ENCODE peak calls at places on chromosomes 12 and 14, in ten cellular contexts. U is endothelial cell of umbilical vein, J is neural progenitor cell, A is body of pancreas, E is ascending aorta, G is tibial artery, I is right lobe of liver, Z is stomach, T is H9, L is esophagus squamous epithelium. F is an unnamed sample. For H3K27me3, the result is how much of the 10 kb centered on the place peaks cover.

GRCh38 chr12:128259556-128260070 is 7.4 kb upstream of the TMEM132C start:
- DNase-seq in U (peak), J (peak), A (peak), E (no peak), G (no peak), I (no peak), Z (no peak), T (peak), L (no peak), F (no peak)

GRCh38 chr12:45292486-45293195 is 76.7 kb downstream of the ANO6 start:
- DNase-seq in U (no peak), J (no peak), A (no peak), E (no peak), G (no peak), I (no peak), Z (no peak), T (no peak), L (no peak), F (no peak)

GRCh38 chr12:130787041-130787440 is 52.0 kb downstream of the STX2 start:
- DNase-seq in U (no peak), J (no peak), A (no peak), E (no peak), G (no peak), I (no peak), Z (no peak), T (no peak), L (no peak), F (no peak)

GRCh38 chr14:22650960-22651521 is 6.9 kb upstream of the OR6J1 start:
- DNase-seq in U (no peak), J (no peak), A (no peak), E (no peak), G (no peak), I (no peak), Z (no peak), T (no peak), L (no peak), F (no peak)

GRCh38 chr14:70871863-70872677 is 35.2 kb upstream of the PCNX1 start:
- DNase-seq in U (no peak), J (no peak), A (no peak), E (no peak), G (no peak), I (no peak), Z (no peak), T (no peak), L (no peak), F (no peak)

GRCh38 chr12:102465762-102466560 is 14.4 kb downstream of the IGF1 start:
- DNase-seq in U (no peak), J (no peak), A (no peak), E (no peak), G (no peak), I (no peak), Z (no peak), T (no peak), L (no peak), F (no peak)

GRCh38 chr14:39762576-39763401 is 330.6 kb upstream of the FBXO33 start:
- DNase-seq in U (no peak), J (no peak), A (no peak), E (no peak), G (no peak), I (no peak), Z (no peak), T (no peak), L (no peak), F (no peak)

GRCh38 chr14:77593501-77593911 is 22.9 kb downstream of the SPTLC2 start:
- DNase-seq in U (peak), J (no peak), A (no peak), E (no peak), G (no peak), I (no peak), Z (no peak), T (no peak), L (no peak), F (no peak)

GRCh38 chr12:10722905-10723866 is at the start of gene YBX3:
- DNase-seq in U (peak), J (peak), A (peak), E (peak), G (peak), I (peak), Z (peak), T (peak), L (peak), F (no peak)

GRCh38 chr12:127677537-127678131 is 589.3 kb upstream of the TMEM132C start:
- DNase-seq in U (peak), J (peak), A (peak), E (no peak), G (peak), I (peak), Z (peak), T (peak), L (no peak), F (peak)

GRCh38 chr14:65414961-65415589 is 2.5 kb downstream of the FUT8 start:
- DNase-seq in U (peak), J (peak), A (peak), E (no peak), G (no peak), I (no peak), Z (no peak), T (no peak), L (no peak), F (peak)

GRCh38 chr14:98906123-98906995 is 365.6 kb downstream of the BCL11B start:
- DNase-seq in U (no peak), J (peak), A (no peak), E (no peak), G (no peak), I (no peak), Z (no peak), T (no peak), L (no peak), F (no peak)

GRCh38 chr12:6201775-6202292 is 1.6 kb downstream of the CD9 start:
- DNase-seq in U (no peak), J (no peak), A (no peak), E (no peak), G (no peak), I (no peak), Z (no peak), T (no peak), L (no peak), F (no peak)

GRCh38 chr12:6201199-6201608 is 1.0 kb downstream of the CD9 start:
- DNase-seq in U (no peak), J (peak), A (peak), E (no peak), G (no peak), I (peak), Z (no peak), T (peak), L (no peak), F (no peak)

GRCh38 chr12:6199531-6200265 is 502 bp upstream of the CD9 start:
- DNase-seq in U (peak), J (peak), A (peak), E (no peak), G (no peak), I (no peak), Z (no peak), T (peak), L (no peak), F (no peak)

GRCh38 chr12:6199211-6199530 is 1.0 kb upstream of the CD9 start:
- DNase-seq in U (no peak), J (no peak), A (no peak), E (no peak), G (no peak), I (no peak), Z (no peak), T (no peak), L (no peak), F (no peak)

DNA sequence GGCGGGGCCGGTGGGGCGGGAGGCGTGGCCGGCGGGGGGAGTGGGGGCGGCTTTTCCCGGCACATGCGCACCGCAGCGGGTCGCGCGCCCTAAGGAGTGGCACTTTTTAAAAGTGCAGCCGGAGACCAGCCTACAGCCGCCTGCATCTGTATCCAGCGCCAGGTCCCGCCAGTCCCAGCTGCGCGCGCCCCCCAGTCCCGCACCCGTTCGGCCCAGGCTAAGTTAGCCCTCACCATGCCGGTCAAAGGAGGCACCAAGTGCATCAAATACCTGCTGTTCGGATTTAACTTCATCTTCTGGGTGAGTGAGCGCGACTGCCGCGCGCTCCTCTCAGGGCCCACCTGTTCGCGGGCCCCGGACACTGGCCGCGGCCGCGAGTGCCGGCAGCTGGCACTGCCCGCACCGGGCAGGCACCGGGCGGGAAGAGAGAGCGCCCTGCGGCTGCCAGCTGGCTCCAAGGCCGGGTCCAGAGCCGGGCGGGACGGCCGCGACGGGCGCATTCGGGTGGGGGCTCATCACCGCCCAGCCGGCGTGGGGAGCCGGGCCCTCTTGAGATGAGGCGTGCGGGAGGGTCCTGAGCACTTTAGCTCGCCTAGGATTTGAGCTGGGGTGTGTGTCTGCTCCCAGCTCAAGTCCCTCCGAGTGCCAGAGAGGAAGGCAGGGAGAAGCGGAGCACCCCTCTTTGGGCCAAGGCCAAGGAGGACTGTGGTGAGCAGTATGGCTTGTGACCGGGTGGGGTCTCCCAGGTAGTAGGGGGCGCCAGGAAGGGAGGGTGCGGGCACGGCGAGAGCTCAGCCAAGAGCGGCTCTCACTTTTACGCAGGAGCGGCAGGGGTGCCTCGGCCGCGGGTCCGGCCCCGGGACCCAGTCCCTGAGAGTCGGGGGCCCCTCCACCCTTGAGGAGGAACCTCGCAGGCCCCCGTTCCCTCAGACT is at the start of gene CD9:
- DNase-seq in U (peak), J (peak), A (peak), E (no peak), G (peak), I (peak), Z (peak), T (peak), L (no peak), F (no peak)
- H3K27ac ChIP-seq in U (peak), J (no peak), A (peak), E (peak), G (peak), I (peak), Z (peak), T (no peak), L (peak), F (no peak)

GRCh38 chr14:100281286-100282082 is 24.8 kb downstream of the SLC25A29 start:
- DNase-seq in U (no peak), J (no peak), A (no peak), E (no peak), G (no peak), I (no peak), Z (peak), T (peak), L (no peak), F (no peak)

GRCh38 chr14:100282083-100282350 is 24.2 kb downstream of the SLC25A29 start:
- DNase-seq in U (no peak), J (no peak), A (no peak), E (no peak), G (no peak), I (no peak), Z (no peak), T (no peak), L (no peak), F (no peak)

GRCh38 chr14:100279563-100279962 is 26.7 kb downstream of the SLC25A29 start:
- DNase-seq in U (no peak), J (no peak), A (no peak), E (no peak), G (no peak), I (no peak), Z (no peak), T (no peak), L (no peak), F (no peak)

GRCh38 chr14:100279133-100279532 is 27.1 kb downstream of the SLC25A29 start:
- DNase-seq in U (no peak), J (no peak), A (no peak), E (no peak), G (no peak), I (no peak), Z (no peak), T (no peak), L (no peak), F (no peak)

DNA sequence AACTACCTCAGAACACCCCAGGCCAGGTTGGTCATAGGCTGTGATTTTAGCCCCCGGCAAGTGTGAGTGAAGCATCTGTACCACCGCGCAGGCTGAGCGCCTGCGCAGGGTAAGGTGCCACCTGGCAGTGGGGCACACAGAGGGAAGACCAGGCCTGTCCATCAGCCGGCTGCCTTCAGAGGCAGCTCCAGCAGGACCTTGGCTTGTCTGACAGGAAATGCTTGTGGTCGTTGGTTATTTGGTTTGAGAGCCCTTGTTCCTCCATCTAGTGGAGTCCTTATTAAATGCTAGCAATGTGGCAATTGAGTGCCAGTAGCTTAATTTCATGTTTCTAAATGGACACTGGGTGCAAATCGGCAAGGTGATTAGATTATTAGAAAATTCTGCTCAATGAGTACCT is 27.5 kb downstream of the SLC25A29 start:
- DNase-seq in U (peak), J (no peak), A (no peak), E (no peak), G (no peak), I (no peak), Z (no peak), T (no peak), L (no peak), F (no peak)
- TF ChIP-seq CTCF in U (peak), J (no peak), A (no peak), E (no peak), G (peak), I (no peak), Z (no peak), T (no peak), L (no peak), F (no peak)

GRCh38 chr14:56135001-56135400 is 16.8 kb downstream of the PELI2 start:
- DNase-seq in U (no peak), J (no peak), A (peak), E (no peak), G (no peak), I (no peak), Z (peak), T (no peak), L (no peak), F (no peak)
- H3K27me3 ChIP-seq in U (under half), J (under half), A (under half), E (under half), G (under half), I (under half), Z (under half), T (under half), L (under half), F (under half)

DNA sequence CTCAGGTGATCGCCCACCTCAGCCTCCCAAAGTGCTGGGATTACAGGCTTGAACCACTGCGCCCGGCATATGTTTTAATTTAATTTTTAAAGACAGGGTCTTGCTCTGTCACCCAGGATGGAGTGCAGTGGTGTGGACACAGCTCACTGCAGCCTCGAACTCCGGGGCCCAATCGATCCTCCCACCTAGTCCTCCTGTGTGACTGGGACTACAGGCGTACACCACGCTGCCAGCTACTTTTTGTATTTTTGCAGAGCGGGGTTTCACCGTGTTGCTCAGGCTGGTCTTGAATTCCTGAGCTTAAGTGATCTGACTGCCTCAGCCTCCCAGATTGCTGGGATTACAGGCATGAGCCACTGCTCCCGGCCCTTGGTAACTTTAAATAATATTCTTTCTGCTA is 30.8 kb upstream of the PPP1R13B start:
- DNase-seq in U (no peak), J (no peak), A (no peak), E (no peak), G (no peak), I (no peak), Z (no peak), T (no peak), L (no peak), F (no peak)
- H3K27ac ChIP-seq in U (no peak), J (no peak), A (no peak), E (no peak), G (no peak), I (no peak), Z (peak), T (no peak), L (no peak), F (no peak)

DNA sequence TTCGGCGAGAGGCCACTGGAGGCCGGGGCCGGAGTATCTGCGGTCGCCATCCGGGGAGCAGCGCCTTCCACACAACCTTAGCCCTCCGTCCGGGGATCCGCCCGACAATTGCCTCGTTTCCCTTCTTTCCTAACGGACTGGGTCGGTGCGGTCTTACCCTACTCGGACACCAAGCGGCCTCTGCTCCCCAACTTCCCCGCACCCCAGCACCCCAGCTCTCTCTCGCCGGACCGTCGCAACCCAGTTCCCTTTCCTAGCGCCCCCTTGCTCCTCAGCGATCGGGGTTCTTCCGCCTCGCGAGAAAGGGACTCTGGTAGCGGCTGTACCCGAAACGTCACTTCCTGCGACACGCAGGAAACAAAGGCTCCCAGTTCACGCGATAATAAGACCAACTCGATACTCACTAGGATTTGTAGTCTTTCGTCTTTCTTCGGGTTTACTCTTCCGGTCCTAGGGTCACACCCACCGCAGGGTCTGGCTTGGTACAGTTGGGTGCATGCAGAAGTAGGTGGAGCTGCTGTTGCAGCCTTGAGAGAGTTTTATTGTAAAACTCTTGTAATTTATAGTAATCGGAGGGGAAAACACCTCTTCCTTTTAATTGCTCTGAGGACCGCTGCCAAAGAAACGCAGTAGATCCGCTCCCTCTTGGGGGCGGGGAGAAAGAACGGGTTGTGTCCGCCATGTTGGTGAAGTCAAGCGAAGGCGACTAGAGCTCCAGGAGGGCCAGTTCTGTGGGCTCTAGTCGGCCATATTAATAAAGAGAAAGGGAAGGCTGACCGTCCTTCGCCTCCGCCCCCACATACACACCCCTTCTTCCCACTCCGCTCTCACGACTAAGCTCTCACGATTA is at the start of the genes THAP2 and ZFC3H1:
- DNase-seq in U (peak), J (peak), A (peak), E (peak), G (peak), I (peak), Z (peak), T (peak), L (peak), F (peak)
- TF ChIP-seq CTCF in U (no peak), J (peak), A (peak), E (no peak), G (no peak), I (peak), Z (no peak), T (peak), L (no peak), F (no peak)

GRCh38 chr14:68314642-68315041 is 478.2 kb downstream of the ZFP36L1 start:
- DNase-seq in U (no peak), J (no peak), A (no peak), E (no peak), G (no peak), I (no peak), Z (no peak), T (no peak), L (no peak), F (no peak)
- H3K27me3 ChIP-seq in U (under half), J (under half), A (under half), E (under half), G (under half), I (under half), Z (under half), T (under half), L (under half), F (under half)